ENCODE peak calls at places on chromosomes 12 and 14, in nine cellular contexts. Z is hypothalamus, W is transverse colon, U is A172, A is ACHN, M is C1 segment of cervical spinal cord, S is EL, X is non-pigmented ciliary epithelial cell, Q is HAP-1. B is an unnamed sample.

GRCh38 chr14:75559451-75560187 is 18.8 kb upstream of the FLVCR2 start:
- DNase-seq in Z (no peak), W (no peak), U (peak; percentile 8), A (no peak), M (no peak), S (peak; percentile 45), X (no peak), Q (no peak), B (peak; percentile 10)

GRCh38 chr12:63930971-63931370 is 86.5 kb downstream of the SRGAP1 start:
- DNase-seq in Z (no peak), W (no peak), U (no peak), A (no peak), M (no peak), S (peak; percentile 61), X (no peak), Q (no peak), B (peak; percentile 64)

GRCh38 chr14:41558527-41558926 is 48.1 kb upstream of the LRFN5 start:
- DNase-seq in Z (no peak), W (no peak), U (no peak), A (no peak), M (no peak), S (no peak), X (no peak), Q (no peak), B (no peak)

GRCh38 chr12:10689146-10689545 is 15.3 kb upstream of the STYK1 start:
- DNase-seq in Z (no peak), W (no peak), U (no peak), A (no peak), M (no peak), S (no peak), X (no peak), Q (no peak), B (no peak)

GRCh38 chr12:109052415-109053323 is at the start of gene USP30:
- DNase-seq in Z (peak; percentile 40), W (peak; percentile 89), U (peak; percentile 63), A (peak; percentile 91), M (peak; percentile 37), S (peak; percentile 81), X (peak; percentile 49), Q (peak; percentile 74), B (peak; percentile 77)

GRCh38 chr12:105351523-105351922 is 21.0 kb downstream of the C12orf75 start:
- DNase-seq in Z (no peak), W (no peak), U (no peak), A (no peak), M (no peak), S (no peak), X (no peak), Q (no peak), B (no peak)

GRCh38 chr14:81400202-81400678 is at the start of gene STON2:
- DNase-seq in Z (no peak), W (peak; percentile 69), U (peak; percentile 62), A (peak; percentile 54), M (no peak), S (peak; percentile 53), X (no peak), Q (peak; percentile 60), B (peak; percentile 67)

GRCh38 chr14:102096569-102097188 is 9.8 kb upstream of the HSP90AA1 start:
- DNase-seq in Z (peak; percentile 46), W (peak; percentile 89), U (peak; percentile 62), A (peak; percentile 78), M (no peak), S (peak; percentile 80), X (peak; percentile 23), Q (peak; percentile 77), B (peak; percentile 55)

GRCh38 chr12:116121453-116121871 is 156.0 kb downstream of the MED13L start:
- DNase-seq in Z (no peak), W (no peak), U (no peak), A (no peak), M (no peak), S (peak; percentile 42), X (no peak), Q (no peak), B (peak; percentile 37)

GRCh38 chr14:70378687-70379086 is 19.2 kb upstream of the COX16 start:
- DNase-seq in Z (no peak), W (no peak), U (no peak), A (no peak), M (no peak), S (no peak), X (no peak), Q (no peak), B (no peak)

GRCh38 chr12:53638057-53638456 is 11.9 kb upstream of the ATF7 start:
- DNase-seq in Z (no peak), W (no peak), U (no peak), A (no peak), M (no peak), S (no peak), X (no peak), Q (no peak), B (no peak)

GRCh38 chr14:80202888-80203562 is 8.3 kb downstream of the DIO2 start:
- DNase-seq in Z (no peak), W (peak; percentile 10), U (no peak), A (peak; percentile 28), M (no peak), S (no peak), X (no peak), Q (no peak), B (no peak)

GRCh38 chr12:102781117-102781516 is 135.9 kb downstream of the PAH start:
- DNase-seq in Z (no peak), W (peak; percentile 7), U (no peak), A (no peak), M (no peak), S (no peak), X (no peak), Q (no peak), B (no peak)

GRCh38 chr12:130504110-130504835 is 166.6 kb downstream of the PIWIL1 start:
- DNase-seq in Z (no peak), W (no peak), U (no peak), A (no peak), M (no peak), S (no peak), X (no peak), Q (no peak), B (no peak)

GRCh38 chr12:6372403-6373003 is 2.9 kb downstream of the SCNN1A start:
- DNase-seq in Z (no peak), W (peak; percentile 56), U (peak; percentile 83), A (peak; percentile 95), M (no peak), S (peak; percentile 93), X (no peak), Q (no peak), B (peak; percentile 80)

GRCh38 chr12:104720346-104721064 is 237.6 kb downstream of the SLC41A2 start:
- DNase-seq in Z (no peak), W (peak; percentile 58), U (no peak), A (no peak), M (no peak), S (peak; percentile 35), X (no peak), Q (no peak), B (peak; percentile 79)

GRCh38 chr12:904010-904414 is 45.5 kb downstream of the RAD52 start:
- DNase-seq in Z (no peak), W (no peak), U (no peak), A (no peak), M (no peak), S (no peak), X (no peak), Q (no peak), B (no peak)

GRCh38 chr14:26328766-26329165 is 269.1 kb downstream of the NOVA1 start:
- DNase-seq in Z (no peak), W (no peak), U (no peak), A (no peak), M (no peak), S (no peak), X (no peak), Q (no peak), B (no peak)

GRCh38 chr12:57190037-57190436 is 26.6 kb upstream of the NXPH4 start:
- DNase-seq in Z (no peak), W (no peak), U (no peak), A (no peak), M (no peak), S (no peak), X (no peak), Q (no peak), B (peak; percentile 15)

GRCh38 chr14:59337151-59337611 is 128.0 kb downstream of the GPR135 start:
- DNase-seq in Z (no peak), W (peak; percentile 48), U (no peak), A (no peak), M (no peak), S (no peak), X (no peak), Q (peak; percentile 59), B (peak; percentile 58)

GRCh38 chr14:71555654-71556559 is 376.3 kb upstream of the RGS6 start:
- DNase-seq in Z (no peak), W (peak; percentile 39), U (peak; percentile 46), A (peak; percentile 36), M (no peak), S (peak; percentile 13), X (no peak), Q (no peak), B (peak; percentile 50)

GRCh38 chr12:6278439-6279255 is 31.8 kb upstream of the PLEKHG6 start:
- DNase-seq in Z (peak; percentile 58), W (peak; percentile 94), U (peak; percentile 66), A (peak; percentile 94), M (peak; percentile 11), S (peak; percentile 88), X (no peak), Q (peak; percentile 73), B (peak; percentile 48)

GRCh38 chr14:59175404-59175803 is 13.1 kb upstream of the DAAM1 start:
- DNase-seq in Z (no peak), W (no peak), U (no peak), A (no peak), M (no peak), S (no peak), X (no peak), Q (no peak), B (no peak)

GRCh38 chr14:97920201-97920600 is 1123.0 kb downstream of the VRK1 start:
- DNase-seq in Z (no peak), W (no peak), U (no peak), A (no peak), M (no peak), S (no peak), X (no peak), Q (no peak), B (no peak)